ENCODE peak calls at places on chromosomes 12 and 14, in nine cellular contexts. P, K, W, R, H, G, T, N and U are unnamed samples.

GRCh38 chr14:53327716-53328115 is 174.6 kb upstream of the DDHD1 start:
- DNase-seq in K (no peak), H (no peak), W (peak), G (no peak), T (peak), P (no peak), N (peak), R (peak), U (no peak)

GRCh38 chr14:91202234-91202974 is 42.1 kb downstream of the GPR68 start:
- DNase-seq in T (no peak), H (peak), G (no peak), P (peak), W (no peak), R (peak), N (no peak), K (peak), U (peak)

GRCh38 chr12:57160741-57161140 is 13.3 kb upstream of the LRP1-AS start:
- DNase-seq in K (no peak), H (no peak), W (no peak), P (no peak), R (no peak), T (no peak), G (no peak), N (no peak), U (no peak)

GRCh38 chr12:47561746-47562145 is 144.1 kb downstream of the RPAP3 start:
- DNase-seq in N (no peak), T (peak), G (no peak), P (no peak), R (no peak), K (no peak), W (no peak), H (no peak), U (no peak)

GRCh38 chr14:75264036-75264435 is 14.6 kb upstream of the FOS start:
- DNase-seq in T (peak), G (no peak), N (no peak), R (no peak), P (peak), K (no peak), H (no peak), W (no peak), U (peak)

GRCh38 chr14:69288001-69288771 is 28.2 kb downstream of the GALNT16 start:
- DNase-seq in N (peak), R (peak), H (peak), P (no peak), W (peak), K (no peak), T (no peak), G (no peak), U (peak)

GRCh38 chr14:106586098-106586704 is 1059.8 kb downstream of the TMEM121 start:
- DNase-seq in H (no peak), K (no peak), P (no peak), R (no peak), T (no peak), G (peak), W (peak), N (no peak), U (peak)

GRCh38 chr14:33682746-33683145 is 268.1 kb downstream of the EGLN3 start:
- DNase-seq in P (no peak), K (no peak), T (no peak), H (peak), G (no peak), W (peak), N (peak), R (peak), U (peak)

GRCh38 chr12:14262771-14263511 is 102.5 kb upstream of the ATF7IP start:
- DNase-seq in W (no peak), P (no peak), R (no peak), K (no peak), H (no peak), N (no peak), T (peak), G (no peak), U (no peak)

GRCh38 chr14:35213869-35214387 is 78.3 kb upstream of the PSMA6 start:
- DNase-seq in G (no peak), T (peak), H (no peak), W (no peak), K (no peak), P (no peak), R (peak), N (no peak), U (no peak)

GRCh38 chr12:122646568-122647220 is 56.5 kb downstream of the HCAR2 start:
- DNase-seq in W (no peak), T (peak), P (no peak), G (no peak), K (no peak), H (peak), R (peak), N (no peak), U (no peak)

GRCh38 chr12:123614531-123614930 is 12.6 kb downstream of the DDX55 start:
- DNase-seq in H (no peak), P (no peak), G (no peak), N (no peak), R (no peak), K (no peak), T (no peak), W (peak), U (no peak)

GRCh38 chr12:83434600-83434999 is 747.9 kb downstream of the TMTC2 start:
- DNase-seq in N (no peak), G (no peak), H (no peak), R (peak), T (no peak), W (no peak), K (no peak), P (no peak), U (no peak)

GRCh38 chr12:8709124-8709830 is 11.5 kb downstream of the RIMKLB start:
- DNase-seq in T (no peak), N (no peak), G (peak), H (peak), R (no peak), W (peak), P (no peak), K (no peak), U (no peak)

GRCh38 chr14:96772929-96773328 is 24.3 kb upstream of the VRK1 start:
- DNase-seq in H (no peak), G (no peak), P (no peak), T (peak), K (no peak), W (no peak), R (no peak), N (no peak), U (no peak)

GRCh38 chr14:101442451-101442850 is 118.8 kb upstream of the DIO3 start:
- DNase-seq in N (no peak), T (no peak), P (no peak), G (no peak), R (no peak), H (no peak), K (no peak), W (no peak), U (no peak)

GRCh38 chr14:100472094-100472455 is 115.1 kb downstream of the BEGAIN start:
- DNase-seq in G (no peak), P (no peak), N (no peak), H (no peak), K (no peak), W (no peak), T (no peak), R (no peak), U (peak)

GRCh38 chr12:8722286-8722685 is 24.5 kb downstream of the RIMKLB start:
- DNase-seq in T (no peak), K (no peak), H (no peak), W (no peak), G (no peak), R (no peak), N (no peak), P (no peak), U (no peak)

GRCh38 chr14:42779024-42779423 is 1172.3 kb downstream of the LRFN5 start:
- DNase-seq in P (no peak), G (no peak), N (no peak), K (no peak), T (peak), H (no peak), R (peak), W (no peak), U (no peak)

GRCh38 chr12:132211811-132212210 is 67.6 kb downstream of the NOC4L start:
- DNase-seq in N (no peak), W (no peak), T (no peak), G (no peak), K (no peak), P (no peak), H (no peak), R (no peak), U (no peak)

GRCh38 chr14:38989917-38990546 is 113.0 kb downstream of the SEC23A start:
- DNase-seq in G (no peak), H (no peak), K (no peak), N (no peak), R (no peak), W (no peak), T (no peak), P (no peak), U (no peak)

GRCh38 chr14:31206536-31207286 is 882 bp downstream of the HECTD1 start:
- DNase-seq in T (peak), W (peak), P (peak), G (peak), N (peak), R (peak), K (no peak), H (peak), U (peak)

GRCh38 chr12:88142610-88142991 is 494 bp downstream of the TMTC3 start:
- DNase-seq in N (no peak), K (no peak), W (peak), G (no peak), H (peak), T (peak), P (peak), R (no peak), U (no peak)

GRCh38 chr12:58313091-58313855 is 371.9 kb downstream of the ATP23 start:
- DNase-seq in P (no peak), T (peak), H (no peak), N (no peak), K (no peak), G (no peak), W (no peak), R (peak), U (no peak)

GRCh38 chr12:107242189-107242588 is 148.8 kb upstream of the CRY1 start:
- DNase-seq in H (no peak), W (no peak), P (no peak), N (no peak), K (no peak), T (no peak), G (no peak), R (peak), U (no peak)

GRCh38 chr12:102811125-102811737 is 105.8 kb downstream of the PAH start:
- DNase-seq in P (no peak), W (no peak), N (peak), H (no peak), G (no peak), R (no peak), T (no peak), K (peak), U (peak)

DNA sequence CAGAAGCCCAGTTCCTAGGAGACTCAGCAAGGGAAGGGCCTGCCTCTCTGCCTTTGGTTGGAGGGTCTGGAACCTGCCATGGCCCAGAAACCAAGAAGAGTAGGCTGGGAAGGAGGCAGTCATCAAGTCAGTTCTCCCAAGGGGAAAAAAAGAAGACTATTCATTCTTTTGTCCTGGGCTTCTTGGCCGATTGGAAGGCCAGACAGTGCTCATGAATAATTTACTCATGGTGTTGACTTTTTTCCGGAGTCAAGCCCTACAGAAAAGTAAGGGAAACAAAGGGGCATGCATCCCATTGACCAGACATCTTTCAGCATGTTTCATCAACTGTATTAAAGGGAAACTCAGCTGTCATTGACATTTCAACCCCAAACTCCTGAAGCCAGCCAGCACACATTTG is 168.1 kb downstream of the PRKCH start:
- DNase-seq in H (no peak), P (no peak), T (no peak), N (no peak), W (no peak), K (no peak), R (no peak), G (no peak), U (no peak)
- H3K4me3 ChIP-seq in H (no peak), P (no peak), T (no peak), N (no peak), W (no peak), K (no peak), R (no peak), G (no peak), U (no peak)

GRCh38 chr12:4911316-4911994 is 1.8 kb downstream of the KCNA1 start:
- DNase-seq in W (no peak), R (no peak), K (no peak), N (no peak), P (no peak), G (peak), H (no peak), T (no peak), U (no peak)
- H3K4me3 ChIP-seq in W (no peak), R (no peak), K (no peak), N (no peak), P (no peak), G (no peak), H (peak), T (no peak), U (no peak)

DNA sequence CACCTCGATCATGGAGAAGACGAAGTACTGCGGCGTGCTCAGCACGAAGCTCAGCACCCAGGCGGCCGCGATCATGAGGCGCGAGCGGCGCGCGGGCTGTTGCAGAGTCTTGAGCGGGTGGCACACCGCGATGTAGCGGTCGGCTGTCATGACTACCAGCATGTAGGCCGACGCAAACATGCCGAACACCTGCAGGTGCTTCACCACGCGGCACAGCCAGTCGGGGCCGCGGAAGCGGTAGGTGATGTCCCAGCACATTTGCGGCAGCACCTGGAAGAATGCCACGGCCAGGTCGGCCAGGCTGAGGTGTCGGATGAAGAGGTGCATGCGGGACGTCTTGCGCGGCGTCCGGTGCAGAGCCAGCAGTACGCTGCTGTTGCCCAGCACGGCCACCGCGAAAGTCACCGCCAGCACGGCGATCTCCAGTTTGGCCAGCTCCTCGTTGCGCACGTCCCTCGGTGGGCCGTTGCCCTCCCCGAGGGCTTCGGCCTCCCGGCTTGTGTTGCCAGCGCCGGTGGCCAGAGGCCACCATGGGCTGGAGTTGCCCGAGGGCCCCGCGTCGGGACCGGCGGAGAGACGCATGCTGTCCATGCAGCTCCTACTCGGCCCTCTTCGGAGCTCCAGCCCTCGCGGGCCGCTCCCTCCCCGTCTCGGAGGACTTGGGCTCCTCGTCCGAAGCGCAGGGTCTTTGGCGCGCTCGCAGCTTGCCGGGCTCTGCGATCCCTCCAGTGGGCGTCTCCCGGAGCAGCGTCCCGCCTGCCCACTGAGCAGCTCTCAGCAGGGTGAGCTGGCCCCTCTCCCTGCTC is 543 bp downstream of the AVPR1A start:
- DNase-seq in T (peak), N (peak), K (peak), P (no peak), W (peak), R (peak), H (peak), G (peak), U (peak)
- H3K4me3 ChIP-seq in T (no peak), N (peak), K (peak), P (peak), W (peak), R (peak), H (peak), G (no peak), U (no peak)

DNA sequence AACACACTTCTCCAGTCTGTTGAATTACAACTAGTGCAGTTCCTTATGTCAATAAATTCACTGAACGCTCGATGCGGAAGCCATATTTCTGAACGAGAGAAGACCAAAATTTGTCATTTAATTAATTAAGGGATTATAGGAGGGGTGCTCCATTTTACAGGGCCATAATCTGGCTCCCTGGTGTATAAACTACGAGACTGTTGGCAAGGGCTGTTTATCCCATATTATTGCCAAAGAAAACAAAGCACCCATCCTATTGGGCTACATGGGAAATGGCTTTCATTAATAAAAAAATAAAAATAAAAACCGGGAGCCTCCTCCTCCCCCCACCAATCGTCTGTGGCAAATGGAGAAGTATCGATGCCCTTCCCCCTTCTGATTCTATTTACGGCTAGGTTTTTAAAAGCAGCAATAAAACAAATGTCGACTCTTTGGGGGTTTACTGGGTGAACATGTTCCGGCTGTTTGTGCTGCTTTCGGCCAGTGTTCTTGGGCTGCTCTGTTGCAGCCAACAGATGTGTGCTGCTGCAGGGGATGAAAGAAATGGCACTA is 24.8 kb downstream of the ATF7 start:
- DNase-seq in W (no peak), N (no peak), P (no peak), H (no peak), K (no peak), R (no peak), G (no peak), T (no peak), U (no peak)
- H3K4me3 ChIP-seq in W (no peak), N (peak), P (peak), H (peak), K (no peak), R (no peak), G (no peak), T (no peak), U (no peak)

GRCh38 chr14:104085889-104086201 is 345 bp downstream of the ASPG start:
- DNase-seq in G (no peak), P (no peak), H (no peak), W (no peak), N (no peak), K (no peak), R (no peak), T (no peak), U (no peak)
- H3K4me3 ChIP-seq in G (no peak), P (no peak), H (no peak), W (no peak), N (peak), K (peak), R (no peak), T (no peak), U (no peak)

DNA sequence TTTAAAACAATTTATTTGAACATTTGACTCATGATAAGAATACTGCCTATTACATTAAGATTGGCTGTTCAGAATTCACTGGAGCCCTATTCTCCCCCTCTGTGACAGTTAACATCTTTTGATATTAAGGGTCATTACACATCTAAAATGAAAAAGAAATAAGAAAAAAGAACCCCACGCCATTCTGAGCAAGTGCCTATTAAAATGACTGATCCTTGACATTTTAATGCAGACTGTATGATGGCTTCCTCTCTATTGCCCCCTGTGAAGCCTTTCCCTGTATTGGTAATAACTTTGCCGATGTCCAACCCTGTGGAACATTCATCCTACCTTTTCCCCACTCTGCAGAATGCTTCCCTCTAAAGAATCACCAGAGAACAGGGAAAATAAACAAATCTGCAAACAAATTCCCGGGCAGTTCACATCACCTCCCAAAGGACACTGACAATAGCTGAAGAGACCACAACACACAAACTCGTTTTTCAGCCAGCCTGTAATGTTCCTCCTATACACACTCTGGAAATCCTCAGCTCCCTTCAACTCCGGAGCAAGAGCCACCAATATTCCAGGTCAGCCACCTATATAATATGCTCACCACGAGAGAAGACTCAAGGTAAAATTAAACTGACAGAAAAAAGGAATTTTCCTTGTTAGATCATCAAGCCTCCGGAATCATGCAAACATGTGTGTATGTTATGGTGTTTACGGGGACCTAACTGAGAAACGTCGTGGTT is 2.1 kb downstream of the NIN start:
- DNase-seq in W (no peak), G (no peak), K (no peak), R (no peak), T (no peak), H (no peak), P (no peak), N (no peak), U (no peak)
- H3K4me3 ChIP-seq in W (no peak), G (no peak), K (peak), R (peak), T (peak), H (no peak), P (no peak), N (no peak), U (no peak)

DNA sequence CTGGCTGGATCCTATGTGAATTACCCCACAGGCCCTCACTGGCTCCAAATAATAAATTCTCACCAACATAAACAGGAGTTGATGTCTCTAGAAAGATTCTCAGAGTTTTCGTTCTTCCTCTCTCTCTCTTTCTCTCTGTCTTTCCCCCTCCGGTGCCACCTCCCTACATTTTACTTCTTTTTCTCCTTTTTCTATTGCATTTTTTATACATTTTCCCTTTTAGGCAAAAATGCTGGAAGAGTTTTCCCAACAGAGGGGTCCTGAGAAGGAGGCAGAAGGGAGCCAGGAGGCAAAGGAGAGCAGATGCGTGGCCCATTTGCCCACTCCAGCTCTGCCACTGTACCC is 826 bp upstream of the HOXC6 start:
- DNase-seq in G (no peak), T (no peak), W (no peak), P (no peak), R (no peak), N (no peak), K (no peak), H (no peak), U (no peak)
- H3K4me3 ChIP-seq in G (no peak), T (no peak), W (peak), P (no peak), R (no peak), N (no peak), K (no peak), H (peak), U (no peak)